ENCODE peak calls at places on chromosomes 3 and 15, in four cellular contexts. I is HTR-8/SVneo, X is NCI-H226, J is AG10803. M is an unnamed sample.

GRCh38 chr15:48358681-48359152 is 27.5 kb downstream of the DUT start:
- DNase-seq in I (no peak), X (no peak), J (peak; percentile 61), M (no peak)

GRCh38 chr15:74382004-74382816 is 14.8 kb upstream of the CYP11A1 start:
- DNase-seq in I (peak; percentile 91), X (peak; percentile 94), J (peak; percentile 70), M (peak; percentile 83)

GRCh38 chr3:179732661-179733348 is 80.0 kb downstream of the USP13 start:
- DNase-seq in I (no peak), X (no peak), J (no peak), M (no peak)

GRCh38 chr3:100106094-100106493 is 8.2 kb downstream of the FILIP1L start:
- DNase-seq in I (no peak), X (no peak), J (no peak), M (peak; percentile 43)

GRCh38 chr3:164267031-164267430 is 811.3 kb downstream of the SI start:
- DNase-seq in I (no peak), X (no peak), J (no peak), M (no peak)

GRCh38 chr15:25177955-25178801 is 223.4 kb downstream of the SNRPN start:
- DNase-seq in I (no peak), X (no peak), J (no peak), M (no peak)

GRCh38 chr3:17136251-17136721 is 251.5 kb downstream of the PLCL2 start:
- DNase-seq in I (no peak), X (no peak), J (no peak), M (no peak)

GRCh38 chr3:46012246-46012645 is 15.0 kb downstream of the XCR1 start:
- DNase-seq in I (no peak), X (no peak), J (no peak), M (no peak)

GRCh38 chr15:70741677-70742293 is 21.6 kb downstream of the UACA start:
- DNase-seq in I (peak; percentile 36), X (peak; percentile 55), J (peak; percentile 53), M (peak; percentile 41)

GRCh38 chr15:75349851-75350588 is 3.2 kb downstream of the NEIL1 start:
- DNase-seq in I (no peak), X (no peak), J (no peak), M (no peak)

GRCh38 chr3:42070089-42070885 is 20.9 kb upstream of the TRAK1 start:
- DNase-seq in I (no peak), X (peak; percentile 54), J (no peak), M (no peak)

GRCh38 chr3:100042144-100042543 is 72.2 kb downstream of the FILIP1L start:
- DNase-seq in I (no peak), X (peak; percentile 90), J (peak; percentile 90), M (peak; percentile 94)

GRCh38 chr3:184825456-184825855 is 13.5 kb downstream of the VPS8 start:
- DNase-seq in I (no peak), X (no peak), J (no peak), M (no peak)

GRCh38 chr3:46098319-46098761 is 71.1 kb upstream of the XCR1 start:
- DNase-seq in I (no peak), X (peak; percentile 60), J (peak; percentile 80), M (no peak)

GRCh38 chr3:136171097-136171542 is 25.0 kb downstream of the MSL2 start:
- DNase-seq in I (no peak), X (peak; percentile 60), J (no peak), M (peak; percentile 84)

GRCh38 chr3:119318871-119319270 is 24.7 kb downstream of the ARHGAP31 start:
- DNase-seq in I (no peak), X (no peak), J (peak; percentile 94), M (no peak)

GRCh38 chr3:194618858-194619608 is 14.2 kb downstream of the TMEM44 start:
- DNase-seq in I (no peak), X (no peak), J (no peak), M (no peak)

GRCh38 chr15:48285329-48286214 is 45.7 kb upstream of the DUT start:
- DNase-seq in I (peak; percentile 56), X (peak; percentile 49), J (peak; percentile 77), M (peak; percentile 31)

GRCh38 chr3:49805367-49805782 is 2.3 kb downstream of the INKA1 start:
- DNase-seq in I (no peak), X (no peak), J (peak; percentile 98), M (no peak)

GRCh38 chr15:29596266-29596665 is 226.0 kb downstream of the TJP1 start:
- DNase-seq in I (no peak), X (peak; percentile 87), J (no peak), M (peak; percentile 17)

GRCh38 chr3:184333700-184334099 is 3.7 kb upstream of the FAM131A start:
- DNase-seq in I (no peak), X (no peak), J (no peak), M (no peak)

GRCh38 chr15:39919396-39919739 is 698 bp downstream of the GPR176 start:
- DNase-seq in I (no peak), X (no peak), J (no peak), M (no peak)

GRCh38 chr15:31358957-31359721 is 32.5 kb downstream of the KLF13 start:
- DNase-seq in I (no peak), X (no peak), J (no peak), M (no peak)

GRCh38 chr15:62734706-62735105 is 307.8 kb upstream of the TPM1 start:
- DNase-seq in I (no peak), X (no peak), J (no peak), M (no peak)

GRCh38 chr15:99477745-99478525 is 87.8 kb upstream of the MEF2A start:
- DNase-seq in I (no peak), X (no peak), J (no peak), M (no peak)

GRCh38 chr15:61216519-61216918 is 12.6 kb downstream of the RORA start:
- DNase-seq in I (no peak), X (no peak), J (no peak), M (no peak)

GRCh38 chr3:168884353-168884903 is 779.1 kb downstream of the MECOM start:
- DNase-seq in I (peak; percentile 4), X (peak; percentile 56), J (peak; percentile 61), M (peak; percentile 66)

GRCh38 chr3:32841875-32842505 is 24.2 kb downstream of the TRIM71 start:
- DNase-seq in I (no peak), X (no peak), J (no peak), M (no peak)

GRCh38 chr3:73784647-73785420 is 160.1 kb upstream of the PDZRN3 start:
- DNase-seq in I (no peak), X (no peak), J (peak; percentile 66), M (no peak)

GRCh38 chr3:158808697-158809096 is 6.8 kb downstream of the MFSD1 start:
- DNase-seq in I (no peak), X (peak; percentile 65), J (peak; percentile 85), M (peak; percentile 85)